ENCODE peak calls at places on chromosomes 1 and 21, in four cellular contexts. L is IMR-90, Z is mesenchymal stem cell, A is mesendoderm. M is an unnamed sample.

GRCh38 chr1:174157157-174157806 is 2.0 kb upstream of the RABGAP1L start:
- DNase-seq in L (no peak), Z (no peak), A (no peak), M (no peak)

GRCh38 chr1:7299329-7299799 is 471.7 kb upstream of the VAMP3 start:
- DNase-seq in L (peak; percentile 100), Z (peak; percentile 99), A (peak; percentile 89), M (no peak)

GRCh38 chr1:6745073-6745472 is 40.2 kb upstream of the CAMTA1 start:
- DNase-seq in L (no peak), Z (no peak), A (no peak), M (no peak)

GRCh38 chr21:45362748-45363145 is 42.2 kb upstream of the COL18A1 start:
- DNase-seq in L (no peak), Z (no peak), A (no peak), M (no peak)

GRCh38 chr21:32382108-32382601 is 10.7 kb downstream of the URB1 start:
- DNase-seq in L (peak; percentile 36), Z (no peak), A (no peak), M (no peak)

GRCh38 chr1:45050931-45051748 is 39.1 kb downstream of the UROD start:
- DNase-seq in L (no peak), Z (no peak), A (no peak), M (no peak)

GRCh38 chr21:26836546-26836945 is 8.7 kb downstream of the ADAMTS1 start:
- DNase-seq in L (no peak), Z (peak; percentile 18), A (no peak), M (no peak)

GRCh38 chr1:200838676-200839445 is 33.9 kb upstream of the GPR25 start:
- DNase-seq in L (peak; percentile 66), Z (peak; percentile 52), A (no peak), M (no peak)

GRCh38 chr1:50973255-50973654 is 3.2 kb downstream of the CDKN2C start:
- DNase-seq in L (no peak), Z (no peak), A (no peak), M (no peak)

GRCh38 chr1:156750932-156751723 is at the start of gene HDGF:
- DNase-seq in L (no peak), Z (peak; percentile 62), A (peak; percentile 68), M (no peak)

GRCh38 chr1:171801395-171801990 is 20.0 kb downstream of the METTL13 start:
- DNase-seq in L (peak; percentile 51), Z (peak; percentile 58), A (peak; percentile 80), M (peak; percentile 51)

GRCh38 chr1:156887324-156887723 is 6.2 kb upstream of the PEAR1 start:
- DNase-seq in L (no peak), Z (no peak), A (no peak), M (no peak)

GRCh38 chr1:35439626-35440025 is 117.6 kb downstream of the KIAA0319L start:
- DNase-seq in L (no peak), Z (no peak), A (no peak), M (no peak)

GRCh38 chr1:240501115-240501514 is 110.8 kb downstream of the GREM2 start:
- DNase-seq in L (peak; percentile 36), Z (peak; percentile 10), A (no peak), M (no peak)

GRCh38 chr1:153973071-153973470 is 4.4 kb downstream of the JTB start:
- DNase-seq in L (no peak), Z (no peak), A (no peak), M (no peak)

GRCh38 chr1:114154146-114154962 is 685 bp upstream of the SYT6 start:
- DNase-seq in L (no peak), Z (peak; percentile 14), A (peak; percentile 69), M (no peak)

GRCh38 chr1:111943056-111943455 is 46.4 kb downstream of the KCND3 start:
- DNase-seq in L (no peak), Z (no peak), A (no peak), M (no peak)

GRCh38 chr1:68571499-68571898 is 74.6 kb upstream of the DEPDC1 start:
- DNase-seq in L (no peak), Z (no peak), A (no peak), M (no peak)

GRCh38 chr1:228020686-228021525 is 14.1 kb downstream of the WNT3A start:
- DNase-seq in L (no peak), Z (no peak), A (no peak), M (no peak)

GRCh38 chr1:209858561-209859103 is 30.9 kb downstream of the UTP25 start:
- DNase-seq in L (no peak), Z (no peak), A (no peak), M (no peak)

GRCh38 chr1:14969006-14969405 is 184.5 kb upstream of the TMEM51 start:
- DNase-seq in L (no peak), Z (no peak), A (no peak), M (no peak)

GRCh38 chr1:180131510-180131909 is 23.2 kb upstream of the QSOX1 start:
- DNase-seq in L (peak; percentile 98), Z (peak; percentile 97), A (no peak), M (no peak)

GRCh38 chr1:199743227-199743626 is 284.3 kb upstream of the NR5A2 start:
- DNase-seq in L (peak; percentile 39), Z (peak; percentile 25), A (no peak), M (no peak)

GRCh38 chr1:159800177-159800935 is 1.8 kb upstream of the FCRL6 start:
- DNase-seq in L (no peak), Z (no peak), A (no peak), M (no peak)

GRCh38 chr1:17184161-17184665 is 20.7 kb upstream of the PADI1 start:
- DNase-seq in L (no peak), Z (no peak), A (no peak), M (no peak)

GRCh38 chr1:2335721-2336475 is 55.5 kb downstream of the MORN1 start:
- DNase-seq in L (no peak), Z (no peak), A (no peak), M (no peak)

GRCh38 chr1:111448482-111448917 is 556 bp downstream of the WDR77 start:
- DNase-seq in L (peak; percentile 12), Z (no peak), A (peak; percentile 42), M (no peak)

GRCh38 chr21:42524341-42525227 is 10.9 kb downstream of the SLC37A1 start:
- DNase-seq in L (peak; percentile 52), Z (peak; percentile 94), A (peak; percentile 82), M (no peak)

GRCh38 chr1:110638062-110638461 is 31.9 kb upstream of the KCNA2 start:
- DNase-seq in L (no peak), Z (no peak), A (peak; percentile 6), M (no peak)

GRCh38 chr1:31765041-31765467 is 914 bp upstream of the ADGRB2 start:
- DNase-seq in L (peak; percentile 19), Z (no peak), A (peak; percentile 59), M (no peak)

GRCh38 chr1:94980049-94980908 is 53.4 kb upstream of the CNN3 start:
- DNase-seq in L (peak; percentile 81), Z (peak; percentile 68), A (no peak), M (no peak)

GRCh38 chr1:9784508-9785133 is 39.1 kb downstream of the CLSTN1 start:
- DNase-seq in L (peak; percentile 68), Z (peak; percentile 66), A (peak; percentile 77), M (peak; percentile 31)

GRCh38 chr1:243849089-243850012 is 692 bp downstream of the AKT3 start:
- DNase-seq in L (peak; percentile 71), Z (peak; percentile 82), A (peak; percentile 85), M (peak; percentile 46)
- H3K9ac ChIP-seq in L (peak overlapping the region; percentile 53), Z (peak overlapping the region; percentile 90), A (peak overlapping the region; percentile 68), M (peak overlapping the region; percentile 93)

GRCh38 chr1:212609701-212610574 is 1.4 kb downstream of the ATF3 start:
- DNase-seq in L (no peak), Z (peak; percentile 54), A (no peak), M (no peak)
- H2BK120ac ChIP-seq in L (no peak overlapping the region), Z (no peak overlapping the region), A (no peak overlapping the region), M (peak overlapping the region; percentile 18)

GRCh38 chr1:27137544-27138075 is 17.3 kb downstream of the SLC9A1 start:
- DNase-seq in L (no peak), Z (peak; percentile 50), A (no peak), M (no peak)
- H3K9ac ChIP-seq in L (no peak overlapping the region), Z (no peak overlapping the region), A (peak overlapping the region; percentile 27), M (peak overlapping the region; percentile 65)

DNA sequence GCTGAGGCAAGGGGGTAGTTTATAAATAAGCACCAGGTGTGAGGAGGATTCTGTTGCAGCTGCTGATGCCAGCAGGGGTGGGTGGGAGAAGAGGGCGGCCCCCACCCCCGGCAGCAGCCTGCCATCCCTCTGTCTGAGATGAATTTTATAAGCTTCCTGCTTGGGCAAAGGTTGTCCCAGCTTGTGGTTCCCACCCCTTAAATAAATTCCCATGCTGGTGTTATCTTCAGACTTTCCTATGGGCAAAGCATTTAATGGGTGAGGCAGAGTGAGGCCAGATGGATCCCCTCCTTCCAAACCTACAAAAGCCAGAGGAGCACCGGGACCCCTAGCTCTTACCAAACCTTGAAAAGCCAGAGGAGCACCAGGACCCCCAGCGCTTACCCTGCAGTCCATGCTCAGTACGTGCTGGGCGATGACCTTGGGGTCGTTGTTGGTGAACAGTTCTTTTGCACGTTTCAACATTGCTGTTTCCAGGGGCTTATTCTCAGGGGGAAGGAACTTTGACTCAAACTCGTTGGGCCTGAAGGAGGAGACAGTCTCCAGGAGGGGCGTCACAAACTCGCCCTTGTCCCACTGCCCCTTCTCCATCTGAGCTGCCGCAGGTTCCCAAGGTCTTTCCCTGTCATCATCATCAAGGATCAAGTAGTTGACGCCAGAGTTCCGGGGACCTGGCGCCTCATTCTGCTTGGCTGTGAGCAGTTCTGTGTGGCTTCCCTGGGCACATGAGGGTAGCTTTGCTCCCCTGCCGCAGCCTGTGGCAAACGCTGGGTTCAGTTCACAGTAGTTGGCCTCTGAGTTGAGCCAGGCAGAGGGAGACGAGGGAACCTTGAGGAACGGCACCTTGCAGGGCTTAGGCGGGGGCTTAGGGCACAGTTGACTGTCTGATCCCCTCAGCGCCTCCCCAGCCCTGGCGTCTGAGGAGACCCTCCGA is 99.5 kb downstream of the BCAR3 start:
- DNase-seq in L (no peak), Z (no peak), A (no peak), M (no peak)
- H2BK120ac ChIP-seq in L (no peak overlapping the region), Z (no peak overlapping the region), A (no peak overlapping the region), M (no peak overlapping the region)

GRCh38 chr1:246319111-246319510 is 188.0 kb downstream of the SMYD3 start:
- DNase-seq in L (peak; percentile 14), Z (peak; percentile 48), A (no peak), M (no peak)
- H3K9ac ChIP-seq in L (no peak overlapping the region), Z (no peak overlapping the region), A (no peak overlapping the region), M (no peak overlapping the region)

GRCh38 chr1:36486436-36487335 is 4.0 kb upstream of the CSF3R start:
- DNase-seq in L (no peak), Z (peak; percentile 50), A (no peak), M (no peak)
- H2BK120ac ChIP-seq in L (no peak overlapping the region), Z (no peak overlapping the region), A (no peak overlapping the region), M (no peak overlapping the region)

DNA sequence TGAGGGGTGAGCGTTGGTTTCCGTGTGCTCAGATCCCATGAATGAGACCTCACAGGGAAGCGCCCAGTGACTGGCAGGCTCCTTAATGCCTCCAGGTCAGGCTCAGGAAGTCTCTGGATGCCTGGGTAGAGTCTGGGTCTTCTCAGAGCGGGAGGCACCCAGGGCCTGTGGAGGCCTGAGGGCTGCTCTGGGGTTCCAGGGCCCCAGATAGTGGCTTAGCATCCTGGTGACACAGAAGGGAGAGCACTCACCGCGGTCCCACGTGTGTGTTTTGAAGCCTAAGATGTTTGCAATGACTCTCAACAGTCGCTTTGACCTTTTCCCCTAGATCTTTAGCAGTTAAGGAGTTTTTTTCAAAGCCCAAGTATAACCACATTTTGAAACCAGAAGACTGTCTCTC is 25.0 kb downstream of the PRMT2 start:
- DNase-seq in L (no peak), Z (no peak), A (peak; percentile 7), M (no peak)
- H3K9ac ChIP-seq in L (no peak overlapping the region), Z (peak overlapping the region; percentile 27), A (no peak overlapping the region), M (no peak overlapping the region)